ENCODE peak calls at places on chromosomes 5 and 9, in five cellular contexts. One of them, this sample, is unnamed.

GRCh38 chr9:134751630-134752029 is 110.0 kb downstream of the COL5A1 start:
- DNase-seq in H1: no peak
- DNase-seq in sigmoid colon: no peak
- DNase-seq in upper lobe of left lung: no peak
- DNase-seq in K562: no peak
- DNase-seq in this sample: no peak

GRCh38 chr5:176887252-176887849 is 11.8 kb downstream of the HK3 start:
- DNase-seq in H1: no peak
- DNase-seq in sigmoid colon: peak; percentile 48
- DNase-seq in upper lobe of left lung: peak; percentile 55
- DNase-seq in K562: no peak
- DNase-seq in this sample: no peak

GRCh38 chr9:99158629-99159028 is 53.7 kb downstream of the TGFBR1 start:
- DNase-seq in H1: no peak
- DNase-seq in sigmoid colon: no peak
- DNase-seq in upper lobe of left lung: no peak
- DNase-seq in K562: no peak
- DNase-seq in this sample: no peak

GRCh38 chr5:151174612-151175101 is 17.1 kb upstream of the ANXA6 start:
- DNase-seq in H1: no peak
- DNase-seq in sigmoid colon: no peak
- DNase-seq in upper lobe of left lung: peak; percentile 45
- DNase-seq in K562: no peak
- DNase-seq in this sample: no peak

GRCh38 chr9:15310448-15310847 is 3.4 kb upstream of the TTC39B start:
- DNase-seq in H1: no peak
- DNase-seq in sigmoid colon: no peak
- DNase-seq in upper lobe of left lung: no peak
- DNase-seq in K562: no peak
- DNase-seq in this sample: no peak

GRCh38 chr5:15489571-15490235 is 10.3 kb upstream of the FBXL7 start:
- DNase-seq in H1: no peak
- DNase-seq in sigmoid colon: no peak
- DNase-seq in upper lobe of left lung: no peak
- DNase-seq in K562: no peak
- DNase-seq in this sample: no peak

GRCh38 chr5:2256646-2257288 is 374.0 kb upstream of the IRX4 start:
- DNase-seq in H1: no peak
- DNase-seq in sigmoid colon: no peak
- DNase-seq in upper lobe of left lung: peak; percentile 40
- DNase-seq in K562: no peak
- DNase-seq in this sample: no peak

GRCh38 chr5:108727639-108728565 is 19.8 kb upstream of the FER start:
- DNase-seq in H1: peak; percentile 77
- DNase-seq in sigmoid colon: peak; percentile 96
- DNase-seq in upper lobe of left lung: peak; percentile 97
- DNase-seq in K562: peak; percentile 92
- DNase-seq in this sample: peak; percentile 91

GRCh38 chr5:72587909-72588308 is 80.7 kb upstream of the ZNF366 start:
- DNase-seq in H1: no peak
- DNase-seq in sigmoid colon: no peak
- DNase-seq in upper lobe of left lung: no peak
- DNase-seq in K562: peak; percentile 27
- DNase-seq in this sample: no peak

GRCh38 chr5:44002381-44002901 is 386.8 kb downstream of the FGF10 start:
- DNase-seq in H1: no peak
- DNase-seq in sigmoid colon: no peak
- DNase-seq in upper lobe of left lung: no peak
- DNase-seq in K562: no peak
- DNase-seq in this sample: no peak

GRCh38 chr9:562330-562729 is 279.2 kb upstream of the DMRT1 start:
- DNase-seq in H1: no peak
- DNase-seq in sigmoid colon: no peak
- DNase-seq in upper lobe of left lung: no peak
- DNase-seq in K562: no peak
- DNase-seq in this sample: no peak

GRCh38 chr9:13939129-13939528 is 374.8 kb downstream of the NFIB start:
- DNase-seq in H1: no peak
- DNase-seq in sigmoid colon: no peak
- DNase-seq in upper lobe of left lung: no peak
- DNase-seq in K562: no peak
- DNase-seq in this sample: no peak

GRCh38 chr9:109286981-109287380 is 33.9 kb downstream of the EPB41L4B start:
- DNase-seq in H1: no peak
- DNase-seq in sigmoid colon: no peak
- DNase-seq in upper lobe of left lung: no peak
- DNase-seq in K562: peak; percentile 61
- DNase-seq in this sample: no peak

GRCh38 chr5:30106596-30106995 is 1086.9 kb upstream of the CDH6 start:
- DNase-seq in H1: no peak
- DNase-seq in sigmoid colon: no peak
- DNase-seq in upper lobe of left lung: peak; percentile 52
- DNase-seq in K562: no peak
- DNase-seq in this sample: no peak

GRCh38 chr9:121217609-121218292 is 16.1 kb upstream of the RAB14 start:
- DNase-seq in H1: no peak
- DNase-seq in sigmoid colon: no peak
- DNase-seq in upper lobe of left lung: no peak
- DNase-seq in K562: peak; percentile 22
- DNase-seq in this sample: no peak

GRCh38 chr5:52822437-52822836 is 34.7 kb downstream of the ITGA1 start:
- DNase-seq in H1: no peak
- DNase-seq in sigmoid colon: peak; percentile 82
- DNase-seq in upper lobe of left lung: no peak
- DNase-seq in K562: no peak
- DNase-seq in this sample: peak; percentile 40

GRCh38 chr5:154945695-154946301 is 4.9 kb downstream of the MRPL22 start:
- DNase-seq in H1: no peak
- DNase-seq in sigmoid colon: no peak
- DNase-seq in upper lobe of left lung: no peak
- DNase-seq in K562: no peak
- DNase-seq in this sample: no peak

GRCh38 chr9:112120471-112120925 is 54.6 kb downstream of the SUSD1 start:
- DNase-seq in H1: no peak
- DNase-seq in sigmoid colon: no peak
- DNase-seq in upper lobe of left lung: no peak
- DNase-seq in K562: no peak
- DNase-seq in this sample: no peak

GRCh38 chr9:112121633-112122032 is 53.5 kb downstream of the SUSD1 start:
- DNase-seq in H1: no peak
- DNase-seq in sigmoid colon: no peak
- DNase-seq in upper lobe of left lung: no peak
- DNase-seq in K562: no peak
- DNase-seq in this sample: no peak

GRCh38 chr9:112120046-112120373 is 55.1 kb downstream of the SUSD1 start:
- DNase-seq in H1: no peak
- DNase-seq in sigmoid colon: no peak
- DNase-seq in upper lobe of left lung: no peak
- DNase-seq in K562: no peak
- DNase-seq in this sample: no peak

GRCh38 chr9:112115955-112116354 is 59.1 kb downstream of the SUSD1 start:
- DNase-seq in H1: no peak
- DNase-seq in sigmoid colon: no peak
- DNase-seq in upper lobe of left lung: no peak
- DNase-seq in K562: no peak
- DNase-seq in this sample: no peak

DNA sequence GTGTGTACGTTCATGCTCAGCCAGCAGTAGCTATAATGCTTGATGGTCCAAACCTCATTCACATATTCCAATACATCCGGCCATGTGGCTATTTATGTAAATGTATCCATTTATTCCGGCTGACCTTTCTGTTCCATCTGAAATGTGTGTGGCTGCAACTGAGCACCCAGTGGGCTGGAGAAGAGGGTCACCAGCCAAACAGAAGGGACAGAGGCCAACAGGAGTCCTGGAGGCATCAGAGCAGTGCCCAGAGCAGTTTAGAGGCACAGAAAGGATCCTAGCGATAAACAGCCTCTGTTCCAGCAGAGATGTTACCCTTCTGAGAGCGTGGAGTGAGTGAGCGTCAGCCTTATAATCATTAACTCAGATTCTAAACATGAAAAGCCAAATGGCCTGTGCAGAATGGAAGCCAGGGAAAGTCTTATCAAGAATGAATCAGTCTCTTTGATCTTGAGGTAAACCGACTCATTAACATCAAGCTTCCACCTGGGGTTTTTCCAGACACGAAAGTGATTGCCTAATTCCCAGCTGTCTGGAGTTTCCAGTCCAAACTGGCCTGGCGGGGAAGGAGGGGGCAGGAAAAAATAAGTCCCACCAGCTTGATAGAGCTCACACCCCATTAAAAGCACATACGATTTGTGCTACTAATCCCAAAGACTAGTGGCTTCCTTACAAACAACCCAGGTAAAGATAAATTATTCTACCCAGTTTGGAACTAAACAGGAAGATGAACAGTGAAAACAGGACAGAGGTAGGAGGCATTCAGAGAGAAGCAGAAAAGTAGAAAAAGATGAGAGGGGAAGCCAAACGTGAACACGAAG is 55.7 kb downstream of the SUSD1 start:
- DNase-seq in H1: no peak
- DNase-seq in sigmoid colon: no peak
- DNase-seq in upper lobe of left lung: no peak
- DNase-seq in K562: no peak
- DNase-seq in this sample: no peak
- TF ChIP-seq EP300 in H1: no peak
- TF ChIP-seq EP300 in sigmoid colon: no peak
- TF ChIP-seq EP300 in upper lobe of left lung: no peak
- TF ChIP-seq EP300 in K562: no peak
- TF ChIP-seq EP300 in this sample: no peak

GRCh38 chr9:81848472-81848871 is 79.8 kb upstream of the SPATA31D4 start:
- DNase-seq in H1: no peak
- DNase-seq in sigmoid colon: no peak
- DNase-seq in upper lobe of left lung: no peak
- DNase-seq in K562: no peak
- DNase-seq in this sample: no peak

GRCh38 chr9:81849631-81850259 is 78.5 kb upstream of the SPATA31D4 start:
- DNase-seq in H1: no peak
- DNase-seq in sigmoid colon: no peak
- DNase-seq in upper lobe of left lung: no peak
- DNase-seq in K562: no peak
- DNase-seq in this sample: no peak

GRCh38 chr9:81855538-81855937 is 72.7 kb upstream of the SPATA31D4 start:
- DNase-seq in H1: no peak
- DNase-seq in sigmoid colon: no peak
- DNase-seq in upper lobe of left lung: no peak
- DNase-seq in K562: no peak
- DNase-seq in this sample: no peak

GRCh38 chr9:81851340-81851739 is 76.9 kb upstream of the SPATA31D4 start:
- DNase-seq in H1: no peak
- DNase-seq in sigmoid colon: no peak
- DNase-seq in upper lobe of left lung: no peak
- DNase-seq in K562: no peak
- DNase-seq in this sample: no peak

DNA sequence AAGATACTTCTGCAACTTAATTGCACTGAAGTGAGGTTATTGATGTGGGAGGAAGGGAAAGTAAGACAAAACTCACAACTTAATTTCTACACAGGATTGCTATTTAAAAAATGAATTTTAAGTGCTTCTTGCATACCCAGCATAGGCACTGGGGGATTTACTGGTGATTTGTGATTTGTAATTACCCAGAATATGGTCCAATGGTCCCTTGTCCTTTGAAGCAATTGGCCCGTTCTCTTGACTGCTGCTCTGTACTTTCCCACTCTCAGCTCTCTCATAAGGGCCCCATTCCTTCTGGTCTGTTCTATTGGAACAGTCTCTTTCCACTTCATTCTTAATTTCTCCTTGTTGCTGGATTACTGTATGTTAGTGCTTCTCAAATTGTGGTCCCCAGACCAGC is 75.4 kb upstream of the SPATA31D4 start:
- DNase-seq in H1: no peak
- DNase-seq in sigmoid colon: no peak
- DNase-seq in upper lobe of left lung: no peak
- DNase-seq in K562: no peak
- DNase-seq in this sample: no peak
- H3K27me3 ChIP-seq in H1: no peaks in the 10 kb centered on the region
- H3K27me3 ChIP-seq in sigmoid colon: no peaks in the 10 kb centered on the region
- H3K27me3 ChIP-seq in upper lobe of left lung: no peaks in the 10 kb centered on the region
- H3K27me3 ChIP-seq in K562: no peaks in the 10 kb centered on the region
- H3K27me3 ChIP-seq in this sample: no peaks in the 10 kb centered on the region

GRCh38 chr5:148382961-148383360 is 797 bp upstream of the FBXO38 start:
- DNase-seq in H1: no peak
- DNase-seq in sigmoid colon: no peak
- DNase-seq in upper lobe of left lung: no peak
- DNase-seq in K562: no peak
- DNase-seq in this sample: no peak

GRCh38 chr5:148384389-148384756 is 615 bp downstream of the FBXO38 start:
- DNase-seq in H1: no peak
- DNase-seq in sigmoid colon: no peak
- DNase-seq in upper lobe of left lung: no peak
- DNase-seq in K562: no peak
- DNase-seq in this sample: no peak

GRCh38 chr5:148385094-148385493 is 1.3 kb downstream of the FBXO38 start:
- DNase-seq in H1: no peak
- DNase-seq in sigmoid colon: no peak
- DNase-seq in upper lobe of left lung: no peak
- DNase-seq in K562: no peak
- DNase-seq in this sample: no peak

GRCh38 chr5:148381906-148382305 is 1.9 kb upstream of the FBXO38 start:
- DNase-seq in H1: no peak
- DNase-seq in sigmoid colon: no peak
- DNase-seq in upper lobe of left lung: no peak
- DNase-seq in K562: no peak
- DNase-seq in this sample: no peak

DNA sequence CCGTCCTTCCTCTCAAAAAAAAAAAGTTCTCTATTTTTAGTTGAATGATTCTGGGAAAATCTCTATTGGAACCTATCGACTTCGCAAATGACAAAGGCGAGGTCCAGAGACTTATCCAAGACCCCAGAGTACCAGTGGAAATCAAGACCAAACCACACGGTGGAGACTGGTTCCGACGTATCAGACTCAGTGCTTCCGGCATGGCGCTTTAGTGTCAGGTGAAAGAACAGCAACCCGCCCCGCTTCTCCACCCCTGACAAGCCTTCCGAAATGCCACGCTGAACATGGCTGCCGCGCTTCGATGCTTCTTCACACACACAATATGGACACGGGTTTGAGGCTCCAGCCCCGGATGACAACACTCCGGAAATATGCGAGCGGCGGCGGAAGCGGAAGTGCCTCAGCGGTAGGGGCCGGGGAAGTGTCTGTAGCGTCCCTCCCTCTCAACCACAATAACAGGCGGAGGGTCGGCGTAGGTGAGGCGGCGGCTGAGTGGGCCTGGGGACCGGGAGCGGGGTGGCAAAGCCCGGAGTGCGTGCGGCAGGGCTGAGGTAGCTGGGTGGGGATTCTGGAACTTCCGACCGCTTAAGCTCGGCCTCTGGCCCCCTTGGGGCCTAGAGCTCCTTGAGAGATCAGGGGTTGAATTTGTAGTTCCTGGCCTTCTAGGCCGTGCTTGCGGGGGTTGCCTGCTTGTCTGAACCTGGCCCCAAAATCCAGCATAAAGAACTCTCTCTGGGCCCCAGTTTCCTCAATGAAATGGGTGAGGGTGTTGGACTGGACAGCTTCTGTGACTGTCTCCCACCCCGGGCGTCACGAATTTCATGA is at the start of gene FBXO38:
- DNase-seq in H1: peak; percentile 94
- DNase-seq in sigmoid colon: peak; percentile 98
- DNase-seq in upper lobe of left lung: peak; percentile 96
- DNase-seq in K562: peak; percentile 93
- DNase-seq in this sample: peak; percentile 97
- TF ChIP-seq EP300 in H1: no peak
- TF ChIP-seq EP300 in sigmoid colon: no peak
- TF ChIP-seq EP300 in upper lobe of left lung: no peak
- TF ChIP-seq EP300 in K562: no peak
- TF ChIP-seq EP300 in this sample: no peak

GRCh38 chr9:137293482-137294090 is 8.5 kb downstream of the NRARP start:
- DNase-seq in H1: no peak
- DNase-seq in sigmoid colon: no peak
- DNase-seq in upper lobe of left lung: peak; percentile 54
- DNase-seq in K562: no peak
- DNase-seq in this sample: no peak
- H3K27me3 ChIP-seq in H1: no peaks in the 10 kb centered on the region
- H3K27me3 ChIP-seq in sigmoid colon: peaks cover 65% of the 10 kb centered on the region
- H3K27me3 ChIP-seq in upper lobe of left lung: no peaks in the 10 kb centered on the region
- H3K27me3 ChIP-seq in K562: no peaks in the 10 kb centered on the region
- H3K27me3 ChIP-seq in this sample: peaks cover 8% of the 10 kb centered on the region